ENCODE peak calls at places on chromosomes 11 and 22, in five cellular contexts. G is B cell, P is breast epithelium, Q is brain microvascular endothelial cell, D is IMR-90. V is an unnamed sample.

GRCh38 chr22:28812491-28812890 is 12.1 kb upstream of the XBP1 start:
- DNase-seq in G (no peak), Q (no peak), D (no peak), P (no peak), V (no peak)

GRCh38 chr11:39786682-39787081 is 1672.8 kb downstream of the LRRC4C start:
- DNase-seq in P (no peak), D (no peak), G (no peak), Q (no peak), V (no peak)

GRCh38 chr22:22005945-22006595 is 23.5 kb upstream of the TOP3B start:
- DNase-seq in Q (no peak), D (no peak), P (no peak), G (no peak), V (no peak)

GRCh38 chr22:46068908-46069481 is 81.3 kb upstream of the PPARA start:
- DNase-seq in P (peak), G (no peak), D (peak), Q (no peak), V (no peak)

GRCh38 chr11:126357055-126357962 is 1.8 kb downstream of the ST3GAL4 start:
- DNase-seq in G (no peak), Q (no peak), P (peak), D (no peak), V (no peak)

GRCh38 chr11:16739326-16739875 is 954 bp downstream of the C11orf58 start:
- DNase-seq in P (no peak), D (peak), G (no peak), Q (peak), V (no peak)

GRCh38 chr11:46237248-46238077 is 40.0 kb upstream of the CREB3L1 start:
- DNase-seq in D (peak), Q (peak), G (no peak), P (no peak), V (no peak)

GRCh38 chr11:10329935-10330334 is 25.1 kb downstream of the ADM start:
- DNase-seq in P (no peak), Q (peak), D (peak), G (no peak), V (no peak)

GRCh38 chr22:44347549-44347948 is 34.8 kb upstream of the SHISAL1 start:
- DNase-seq in P (no peak), G (no peak), D (no peak), Q (no peak), V (no peak)

GRCh38 chr11:33242575-33242974 is 14.6 kb upstream of the HIPK3 start:
- DNase-seq in D (no peak), P (no peak), Q (no peak), G (no peak), V (no peak)

GRCh38 chr11:86230196-86230813 is 14.2 kb upstream of the EED start:
- DNase-seq in Q (no peak), D (no peak), P (no peak), G (no peak), V (no peak)

GRCh38 chr11:72227316-72228228 is 3.0 kb downstream of the INPPL1 start:
- DNase-seq in Q (no peak), P (no peak), D (peak), G (no peak), V (no peak)

GRCh38 chr11:46247090-46247489 is 30.4 kb upstream of the CREB3L1 start:
- DNase-seq in G (no peak), P (no peak), Q (no peak), D (no peak), V (no peak)

GRCh38 chr11:368414-369335 is 624 bp upstream of the B4GALNT4 start:
- DNase-seq in D (peak), P (no peak), G (no peak), Q (peak), V (no peak)

GRCh38 chr22:46328066-46328465 is 7.4 kb upstream of the TRMU start:
- DNase-seq in G (no peak), D (no peak), P (no peak), Q (no peak), V (no peak)

GRCh38 chr11:12043959-12044772 is 35.7 kb upstream of the DKK3 start:
- DNase-seq in D (peak), Q (peak), P (peak), G (peak), V (peak)

GRCh38 chr11:124867700-124868099 is 2.5 kb downstream of the ROBO3 start:
- DNase-seq in Q (peak), G (peak), P (no peak), D (peak), V (no peak)

GRCh38 chr22:29480512-29481264 is 670 bp downstream of the NEFH start:
- DNase-seq in D (peak), P (no peak), Q (no peak), G (peak), V (no peak)

GRCh38 chr11:72723508-72723907 is 28.7 kb downstream of the ARAP1 start:
- DNase-seq in G (no peak), P (no peak), D (no peak), Q (no peak), V (no peak)

GRCh38 chr11:71070490-71071455 is 181.6 kb downstream of the SHANK2 start:
- DNase-seq in P (no peak), D (no peak), Q (no peak), G (no peak), V (no peak)

GRCh38 chr11:93844568-93844967 is 5.8 kb downstream of the VSTM5 start:
- DNase-seq in G (no peak), D (no peak), Q (no peak), P (no peak), V (no peak)

GRCh38 chr11:122334546-122335375 is 218.7 kb upstream of the BLID start:
- DNase-seq in G (no peak), Q (no peak), D (peak), P (no peak), V (no peak)

GRCh38 chr11:77407613-77408012 is 66.3 kb downstream of the PAK1 start:
- DNase-seq in P (peak), D (peak), Q (peak), G (no peak), V (no peak)

GRCh38 chr11:34222030-34222429 is 116.6 kb downstream of the NAT10 start:
- DNase-seq in G (no peak), P (no peak), Q (no peak), D (no peak), V (no peak)

GRCh38 chr22:32996276-32996675 is 61.9 kb downstream of the SYN3 start:
- DNase-seq in D (no peak), P (no peak), Q (no peak), G (no peak), V (no peak)

GRCh38 chr22:43186272-43187170 is at the start of gene TTLL12:
- DNase-seq in Q (peak), D (peak), P (no peak), G (peak), V (peak)

GRCh38 chr11:119371778-119372182 is 9.7 kb downstream of the USP2 start:
- DNase-seq in G (no peak), Q (no peak), D (no peak), P (peak), V (no peak)
- TF ChIP-seq CTCF in G (peak), Q (peak), D (peak), P (no peak), V (no peak)

GRCh38 chr11:65036931-65037330 is 4.1 kb upstream of the SAC3D1 start:
- DNase-seq in P (peak), Q (no peak), D (no peak), G (no peak), V (no peak)
- TF ChIP-seq CTCF in P (no peak), Q (no peak), D (no peak), G (no peak), V (no peak)

DNA sequence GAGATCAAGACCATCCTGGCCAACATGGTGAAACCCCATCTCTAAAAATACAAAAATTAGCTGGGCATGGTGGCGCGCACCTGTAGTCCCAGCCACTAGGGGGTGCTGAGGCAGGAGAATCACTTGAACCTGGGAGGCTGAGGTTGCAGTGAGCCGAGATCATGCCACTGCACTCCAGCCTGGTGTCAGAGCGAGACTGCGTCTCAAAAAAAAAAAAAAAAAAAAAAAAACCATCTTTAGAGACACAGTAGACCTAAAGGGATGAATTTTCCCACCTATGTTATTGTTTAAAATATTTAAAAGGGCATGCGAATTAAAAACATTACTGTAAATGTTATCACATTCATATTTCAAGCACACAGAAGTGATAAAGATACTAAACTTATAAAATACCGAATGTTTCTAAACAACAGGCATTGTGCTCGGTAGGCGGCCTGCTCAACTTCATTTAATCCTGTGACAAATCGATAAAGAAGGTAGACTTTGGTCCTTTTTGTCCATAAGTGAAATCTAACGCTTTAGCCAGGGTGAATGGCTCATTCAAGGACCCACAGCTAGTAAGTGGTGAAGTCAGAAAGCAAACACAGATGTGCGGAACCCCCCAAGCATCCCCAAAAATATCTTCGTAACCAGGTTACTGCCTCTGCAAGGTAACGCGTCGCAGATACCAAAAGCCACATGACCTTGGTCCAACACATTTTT is 16.1 kb downstream of the NCAPD3 start:
- DNase-seq in G (no peak), Q (no peak), D (no peak), P (no peak), V (peak)
- TF ChIP-seq CTCF in G (peak), Q (peak), D (peak), P (no peak), V (peak)

DNA sequence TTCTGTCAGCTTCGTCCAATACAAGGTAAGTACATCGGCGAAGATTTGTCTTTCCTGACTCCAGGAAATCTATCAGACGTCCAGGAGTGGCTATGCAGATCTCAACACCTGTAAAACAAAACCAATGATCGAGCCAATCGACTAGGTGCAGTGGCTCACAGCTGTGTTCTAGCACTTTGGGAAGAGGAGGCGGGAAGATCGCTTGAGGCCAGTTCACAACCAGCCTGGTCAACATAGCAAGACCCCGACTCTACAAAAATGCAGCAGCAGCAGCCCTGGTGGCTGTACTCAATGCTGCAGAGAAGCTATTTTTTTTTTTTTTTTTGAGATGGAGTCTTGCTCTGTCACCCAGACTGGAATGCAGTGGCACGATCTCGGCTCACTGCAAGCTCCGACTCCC is 11.2 kb downstream of the DDX17 start:
- DNase-seq in D (no peak), P (no peak), G (no peak), Q (peak), V (no peak)
- TF ChIP-seq CTCF in D (no peak), P (no peak), G (no peak), Q (peak), V (no peak)

GRCh38 chr11:114340311-114341131 is 44.3 kb downstream of the NNMT start:
- DNase-seq in Q (peak), G (peak), P (no peak), D (peak), V (no peak)
- TF ChIP-seq CTCF in Q (peak), G (peak), P (peak), D (peak), V (peak)

GRCh38 chr22:39348909-39349505 is 784 bp upstream of the SYNGR1 start:
- DNase-seq in Q (no peak), D (no peak), P (no peak), G (peak), V (no peak)

GRCh38 chr22:39349506-39349966 is 255 bp upstream of the SYNGR1 start:
- DNase-seq in Q (no peak), P (no peak), D (no peak), G (peak), V (peak)

GRCh38 chr22:39350803-39351688 is 1.3 kb downstream of the SYNGR1 start:
- DNase-seq in Q (no peak), G (no peak), P (no peak), D (no peak), V (no peak)

GRCh38 chr22:39351689-39352214 is 2.0 kb downstream of the SYNGR1 start:
- DNase-seq in D (peak), G (peak), Q (peak), P (no peak), V (peak)

DNA sequence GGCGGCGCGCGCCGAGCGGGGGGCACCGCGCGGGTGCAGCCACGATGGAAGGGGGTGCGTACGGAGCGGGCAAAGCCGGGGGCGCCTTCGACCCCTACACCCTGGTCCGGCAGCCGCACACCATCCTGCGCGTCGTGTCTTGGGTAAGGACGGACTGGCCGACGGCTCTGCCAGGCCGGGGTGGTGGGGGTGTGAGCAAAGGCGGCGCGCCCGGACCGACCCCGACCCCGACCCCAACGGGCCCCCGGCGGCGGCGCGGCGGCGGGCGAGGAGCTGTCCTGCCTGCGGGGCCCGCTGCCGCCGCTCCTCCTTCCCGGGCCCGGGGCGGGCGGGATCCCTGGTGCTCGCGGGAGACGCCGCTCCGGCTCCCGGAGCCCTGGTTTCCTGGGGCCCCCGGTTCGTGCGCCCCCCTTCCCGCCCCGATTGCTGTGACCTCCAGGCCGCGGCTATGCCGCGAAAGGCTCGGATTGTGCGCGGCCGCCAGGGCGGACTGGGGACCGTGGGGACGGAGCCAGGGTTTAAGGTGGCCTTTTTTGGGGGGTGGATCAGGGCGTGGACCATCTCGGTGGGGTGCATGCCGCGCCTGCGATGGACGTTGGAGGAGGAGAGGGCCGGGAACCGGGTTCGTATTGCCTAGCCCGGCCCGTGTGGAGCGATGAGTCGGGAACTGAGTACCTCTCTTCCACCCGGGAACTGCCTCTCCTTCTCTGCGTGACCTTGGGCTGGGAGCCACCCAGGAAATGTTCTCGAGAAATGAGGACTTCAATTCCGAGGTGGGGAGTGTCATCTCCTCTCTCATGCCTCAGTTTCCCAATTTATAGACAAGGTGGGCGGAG is at the start of gene SYNGR1:
- DNase-seq in Q (no peak), G (no peak), P (no peak), D (no peak), V (no peak)
- TF ChIP-seq CTCF in Q (peak), G (no peak), P (no peak), D (no peak), V (no peak)

GRCh38 chr22:35037089-35037488 is 28.9 kb upstream of the ISX start:
- DNase-seq in Q (no peak), G (no peak), D (no peak), P (no peak), V (no peak)
- TF ChIP-seq CTCF in Q (peak), G (no peak), D (no peak), P (no peak), V (no peak)

DNA sequence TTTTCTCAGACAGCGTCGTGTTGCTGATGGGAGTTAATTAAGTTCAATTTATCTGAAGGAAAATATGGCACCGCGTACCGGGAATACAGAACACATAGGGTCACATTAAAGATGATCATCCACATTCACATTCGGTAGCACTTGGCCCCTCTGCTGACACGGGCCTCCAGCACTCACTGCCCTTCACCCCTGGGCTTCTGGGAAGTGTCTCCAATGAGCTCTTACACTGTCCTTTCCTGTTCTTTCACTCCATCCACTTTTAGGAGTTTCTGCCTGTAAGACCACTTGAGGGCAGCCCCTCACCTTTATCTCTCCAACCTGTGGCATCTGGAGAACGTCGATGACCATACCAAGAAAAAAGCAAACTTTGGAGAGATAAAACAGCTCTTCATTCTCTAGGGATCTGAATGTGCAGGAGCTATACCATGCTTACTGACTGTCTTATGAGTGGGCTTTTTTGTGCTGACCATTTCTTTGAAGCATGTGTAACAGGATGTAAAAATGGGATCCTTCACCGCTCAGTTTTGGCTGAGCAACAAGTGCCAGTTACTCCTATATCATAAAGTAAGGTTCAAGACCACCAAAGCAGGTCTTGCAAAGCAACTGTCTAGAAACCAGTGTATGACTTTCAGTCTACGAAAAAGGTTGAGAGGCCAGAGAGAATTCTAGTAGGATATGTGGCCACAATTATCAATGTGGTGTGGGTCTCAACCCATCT is 1.1 kb upstream of the SERGEF start:
- DNase-seq in G (no peak), Q (no peak), D (no peak), P (no peak), V (no peak)
- TF ChIP-seq CTCF in G (no peak), Q (no peak), D (no peak), P (no peak), V (no peak)

GRCh38 chr22:30636226-30637077 is 871 bp downstream of the SLC35E4 start:
- DNase-seq in P (no peak), D (no peak), G (no peak), Q (no peak), V (peak)
- TF ChIP-seq CTCF in P (no peak), D (no peak), G (no peak), Q (peak), V (no peak)

GRCh38 chr11:27703453-27703852 is 3.2 kb upstream of the BDNF start:
- DNase-seq in D (peak), P (no peak), G (no peak), Q (peak), V (no peak)
- TF ChIP-seq CTCF in D (peak), P (no peak), G (no peak), Q (no peak), V (no peak)